ENCODE peak calls at places on chromosomes 4 and X, in seven cellular contexts. A is endothelial cell, U is HFFc6, G is GM23338, I is WTC11, V is GM20000, Y is left ventricle myocardium inferior. Z is an unnamed sample.
A peak's percentile ranks its signal among the peaks of the same experiment; 100 is the strongest.

GRCh38 chrX:31483336-31483735 is 411.5 kb upstream of the FTHL17 start:
- DNase-seq in A (no peak), U (peak; percentile 38), G (no peak), I (no peak), V (no peak), Y (no peak), Z (no peak)

GRCh38 chr4:23373269-23373668 is 516.6 kb downstream of the PPARGC1A start:
- DNase-seq in A (no peak), U (no peak), G (peak; percentile 33), I (no peak), V (no peak), Y (peak; percentile 41), Z (no peak)

GRCh38 chr4:133045288-133045687 is 103.8 kb upstream of the PCDH10 start:
- DNase-seq in A (no peak), U (no peak), G (no peak), I (no peak), V (no peak), Y (no peak), Z (no peak)

GRCh38 chr4:174358823-174359222 is 75.1 kb downstream of the CEP44 start:
- DNase-seq in A (no peak), U (peak; percentile 29), G (no peak), I (no peak), V (peak; percentile 53), Y (no peak), Z (peak; percentile 48)

GRCh38 chr4:147326581-147326980 is 154.3 kb upstream of the EDNRA start:
- DNase-seq in A (no peak), U (no peak), G (no peak), I (no peak), V (no peak), Y (no peak), Z (no peak)

GRCh38 chrX:13764765-13765164 is 30.2 kb downstream of the OFD1 start:
- DNase-seq in A (peak; percentile 45), U (no peak), G (peak; percentile 59), I (peak; percentile 51), V (no peak), Y (no peak), Z (no peak)

GRCh38 chr4:53682196-53682595 is 90.9 kb upstream of the LNX1 start:
- DNase-seq in A (no peak), U (peak; percentile 50), G (no peak), I (no peak), V (no peak), Y (no peak), Z (no peak)

GRCh38 chrX:56505866-56506265 is 57.6 kb upstream of the UBQLN2 start:
- DNase-seq in A (no peak), U (no peak), G (no peak), I (no peak), V (no peak), Y (no peak), Z (no peak)

GRCh38 chr4:122305853-122306252 is 73.0 kb upstream of the ADAD1 start:
- DNase-seq in A (no peak), U (no peak), G (no peak), I (no peak), V (no peak), Y (no peak), Z (no peak)

GRCh38 chrX:39469126-39469525 is 628.6 kb downstream of the BCOR start:
- DNase-seq in A (no peak), U (no peak), G (no peak), I (no peak), V (no peak), Y (no peak), Z (no peak)

GRCh38 chr4:151558496-151559113 is 149.6 kb downstream of the FHIP1A start:
- DNase-seq in A (no peak), U (no peak), G (no peak), I (no peak), V (no peak), Y (no peak), Z (no peak)

GRCh38 chr4:59608466-59608865 is 1591.7 kb upstream of the ADGRL3 start:
- DNase-seq in A (no peak), U (no peak), G (no peak), I (no peak), V (no peak), Y (no peak), Z (no peak)

GRCh38 chr4:127309360-127310095 is 323.2 kb upstream of the INTU start:
- DNase-seq in A (no peak), U (no peak), G (no peak), I (no peak), V (no peak), Y (no peak), Z (no peak)

GRCh38 chr4:177250056-177250696 is 59.5 kb upstream of the NEIL3 start:
- DNase-seq in A (peak; percentile 85), U (peak; percentile 57), G (peak; percentile 84), I (peak; percentile 79), V (peak; percentile 56), Y (peak; percentile 44), Z (peak; percentile 57)

GRCh38 chrX:25005034-25005381 is 10.8 kb downstream of the ARX start:
- DNase-seq in A (no peak), U (no peak), G (peak; percentile 57), I (no peak), V (no peak), Y (no peak), Z (no peak)

GRCh38 chr4:108396900-108397299 is 223.5 kb upstream of the RPL34 start:
- DNase-seq in A (no peak), U (no peak), G (no peak), I (no peak), V (no peak), Y (no peak), Z (no peak)

GRCh38 chr4:8276358-8277240 is 7.0 kb downstream of the HTRA3 start:
- DNase-seq in A (no peak), U (no peak), G (no peak), I (no peak), V (no peak), Y (peak; percentile 78), Z (no peak)

GRCh38 chrX:133448512-133449076 is 33.3 kb upstream of the GPC4 start:
- DNase-seq in A (no peak), U (no peak), G (peak; percentile 22), I (no peak), V (no peak), Y (no peak), Z (no peak)

GRCh38 chrX:131060147-131060546 is 2.0 kb downstream of the ARHGAP36 start:
- DNase-seq in A (no peak), U (no peak), G (no peak), I (no peak), V (no peak), Y (no peak), Z (no peak)

GRCh38 chr4:650461-650860 is 23.6 kb downstream of the ATP5ME start:
- DNase-seq in A (no peak), U (no peak), G (no peak), I (no peak), V (no peak), Y (no peak), Z (no peak)

GRCh38 chrX:12447448-12448154 is 309.3 kb downstream of the FRMPD4 start:
- DNase-seq in A (no peak), U (peak; percentile 84), G (no peak), I (no peak), V (no peak), Y (no peak), Z (no peak)

GRCh38 chr4:159029481-159029880 is 73.4 kb upstream of the RAPGEF2 start:
- DNase-seq in A (no peak), U (no peak), G (no peak), I (no peak), V (no peak), Y (no peak), Z (no peak)

GRCh38 chrX:130378008-130378669 is 7.3 kb downstream of the GPR119 start:
- DNase-seq in A (no peak), U (no peak), G (no peak), I (no peak), V (no peak), Y (no peak), Z (no peak)

GRCh38 chrX:24151513-24151912 is 2.0 kb downstream of the ZFX start:
- DNase-seq in A (no peak), U (no peak), G (no peak), I (no peak), V (no peak), Y (no peak), Z (no peak)

GRCh38 chr4:25280210-25280609 is 32.4 kb upstream of the ZCCHC4 start:
- DNase-seq in A (no peak), U (no peak), G (no peak), I (no peak), V (no peak), Y (no peak), Z (no peak)

GRCh38 chr4:25283948-25284347 is 28.6 kb upstream of the ZCCHC4 start:
- DNase-seq in A (no peak), U (no peak), G (no peak), I (no peak), V (no peak), Y (no peak), Z (no peak)

GRCh38 chr4:25284466-25284865 is 28.1 kb upstream of the ZCCHC4 start:
- DNase-seq in A (no peak), U (no peak), G (no peak), I (no peak), V (no peak), Y (no peak), Z (no peak)
- TF ChIP-seq CTCF in A (no peak), U (no peak), G (no peak), I (no peak), V (no peak), Y (no peak), Z (no peak)

DNA sequence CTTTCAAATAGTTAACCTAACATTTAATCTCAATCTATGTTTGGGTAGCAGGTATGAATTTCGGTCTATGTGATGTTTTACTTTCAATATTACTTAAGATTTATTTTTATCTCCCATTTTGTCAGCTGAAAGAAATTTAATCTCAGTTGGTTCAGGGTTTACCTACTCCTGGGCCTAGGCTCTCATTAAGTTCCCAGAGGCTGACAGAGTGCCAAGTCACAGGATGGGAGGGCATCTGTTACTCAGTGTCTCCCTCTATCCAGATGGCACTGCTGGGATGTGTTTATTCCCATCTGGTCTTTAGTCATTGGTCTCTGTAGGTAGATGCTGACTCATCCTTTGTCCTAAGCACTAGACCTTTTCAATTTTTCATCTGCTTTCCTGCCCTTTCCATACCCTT is 129.4 kb upstream of the ARSJ start:
- DNase-seq in A (no peak), U (peak; percentile 8), G (peak; percentile 6), I (no peak), V (no peak), Y (no peak), Z (no peak)
- TF ChIP-seq CTCF in A (no peak), U (peak; percentile 16), G (peak; percentile 25), I (no peak), V (no peak), Y (no peak), Z (no peak)

GRCh38 chrX:41982966-41983365 is 59.6 kb upstream of the CASK start:
- DNase-seq in A (no peak), U (no peak), G (no peak), I (no peak), V (no peak), Y (no peak), Z (no peak)
- TF ChIP-seq CTCF in A (no peak), U (no peak), G (no peak), I (no peak), V (no peak), Y (no peak), Z (no peak)

GRCh38 chr4:164780839-164781238 is 26.9 kb downstream of the SMIM31 start:
- DNase-seq in A (no peak), U (no peak), G (no peak), I (no peak), V (no peak), Y (no peak), Z (no peak)

GRCh38 chr4:164783966-164784365 is 30.0 kb downstream of the SMIM31 start:
- DNase-seq in A (no peak), U (no peak), G (no peak), I (no peak), V (no peak), Y (no peak), Z (no peak)

GRCh38 chr4:164779080-164779479 is 25.1 kb downstream of the SMIM31 start:
- DNase-seq in A (no peak), U (no peak), G (no peak), I (no peak), V (no peak), Y (no peak), Z (no peak)

GRCh38 chr4:164779811-164780216 is 25.9 kb downstream of the SMIM31 start:
- DNase-seq in A (peak; percentile 58), U (peak; percentile 28), G (peak; percentile 78), I (peak; percentile 53), V (peak; percentile 45), Y (no peak), Z (peak; percentile 51)
- TF ChIP-seq CTCF in A (peak; percentile 94), U (peak; percentile 87), G (peak; percentile 96), I (peak; percentile 90), V (peak; percentile 71), Y (peak; percentile 69), Z (peak; percentile 95)

Z was measured in GM10248.